ENCODE peak calls at places on chromosome 14, in four cellular contexts. N is MM.1S; Z is right atrium auricular region; R is naive thymus-derived CD4-positive, alpha-beta T cell. V is an unnamed sample.

GRCh38 chr14:71240866-71241520 is 333.7 kb downstream of the PCNX1 start:
- DNase-seq in N (no peak), Z (no peak), R (no peak), V (no peak)

GRCh38 chr14:91140672-91141071 is 26.8 kb downstream of the DGLUCY start:
- DNase-seq in R (no peak), N (no peak), Z (no peak), V (peak; percentile 53)

GRCh38 chr14:40240456-40240855 is 808.2 kb upstream of the FBXO33 start:
- DNase-seq in R (no peak), Z (no peak), N (no peak), V (no peak)

GRCh38 chr14:104789752-104790743 is 5.5 kb downstream of the AKT1 start:
- DNase-seq in N (no peak), Z (no peak), R (no peak), V (no peak)

GRCh38 chr14:55237999-55238680 is 33.1 kb upstream of the FBXO34 start:
- DNase-seq in N (no peak), Z (no peak), R (no peak), V (peak; percentile 59)

GRCh38 chr14:100864960-100865681 is 38.4 kb downstream of the RTL1 start:
- DNase-seq in Z (no peak), R (no peak), N (no peak), V (no peak)

GRCh38 chr14:22420598-22421186 is 168.3 kb downstream of the DAD1 start:
- DNase-seq in N (no peak), Z (no peak), R (no peak), V (no peak)

GRCh38 chr14:93546642-93547041 is 115.9 kb downstream of the UNC79 start:
- DNase-seq in Z (no peak), N (no peak), R (no peak), V (no peak)

GRCh38 chr14:104723651-104724406 is at the start of gene ADSS1:
- DNase-seq in N (peak; percentile 15), R (peak; percentile 61), Z (no peak), V (peak; percentile 87)

GRCh38 chr14:50926851-50927386 is 17.4 kb downstream of the PYGL start:
- DNase-seq in R (no peak), N (no peak), Z (no peak), V (no peak)

GRCh38 chr14:51880810-51881580 is 20.6 kb downstream of the GNG2 start:
- DNase-seq in R (no peak), N (no peak), Z (no peak), V (peak; percentile 61)

GRCh38 chr14:93879362-93879983 is 47.7 kb upstream of the FAM181A start:
- DNase-seq in Z (no peak), R (no peak), N (no peak), V (no peak)

GRCh38 chr14:81582420-81582819 is 48.8 kb upstream of the SEL1L start:
- DNase-seq in Z (no peak), R (no peak), N (no peak), V (no peak)

GRCh38 chr14:65560340-65561027 is 148.0 kb downstream of the FUT8 start:
- DNase-seq in Z (no peak), N (no peak), R (no peak), V (no peak)

GRCh38 chr14:100019156-100019882 is 45.9 kb upstream of the EVL start:
- DNase-seq in N (no peak), Z (no peak), R (no peak), V (no peak)

GRCh38 chr14:90568405-90568804 is 171.6 kb downstream of the CALM1 start:
- DNase-seq in Z (no peak), R (no peak), N (no peak), V (no peak)

GRCh38 chr14:35878272-35879140 is 52.4 kb downstream of the BRMS1L start:
- DNase-seq in N (no peak), R (no peak), Z (no peak), V (no peak)

GRCh38 chr14:74444866-74445265 is 18.9 kb upstream of the SYNDIG1L start:
- DNase-seq in Z (no peak), N (no peak), R (no peak), V (no peak)

GRCh38 chr14:37901978-37902377 is 305.7 kb upstream of the SSTR1 start:
- DNase-seq in N (no peak), R (no peak), Z (no peak), V (no peak)

GRCh38 chr14:23831591-23831990 is 122.0 kb upstream of the DHRS4 start:
- DNase-seq in R (no peak), Z (no peak), N (no peak), V (no peak)

GRCh38 chr14:33567736-33568124 is 383.1 kb downstream of the EGLN3 start:
- DNase-seq in N (no peak), R (no peak), Z (no peak), V (peak; percentile 55)
- H3K4me1 ChIP-seq in N (no peaks in the 10 kb centered on the region), R (no peaks in the 10 kb centered on the region), Z (no peaks in the 10 kb centered on the region), V (peaks cover 91% of the 10 kb centered on the region)

DNA sequence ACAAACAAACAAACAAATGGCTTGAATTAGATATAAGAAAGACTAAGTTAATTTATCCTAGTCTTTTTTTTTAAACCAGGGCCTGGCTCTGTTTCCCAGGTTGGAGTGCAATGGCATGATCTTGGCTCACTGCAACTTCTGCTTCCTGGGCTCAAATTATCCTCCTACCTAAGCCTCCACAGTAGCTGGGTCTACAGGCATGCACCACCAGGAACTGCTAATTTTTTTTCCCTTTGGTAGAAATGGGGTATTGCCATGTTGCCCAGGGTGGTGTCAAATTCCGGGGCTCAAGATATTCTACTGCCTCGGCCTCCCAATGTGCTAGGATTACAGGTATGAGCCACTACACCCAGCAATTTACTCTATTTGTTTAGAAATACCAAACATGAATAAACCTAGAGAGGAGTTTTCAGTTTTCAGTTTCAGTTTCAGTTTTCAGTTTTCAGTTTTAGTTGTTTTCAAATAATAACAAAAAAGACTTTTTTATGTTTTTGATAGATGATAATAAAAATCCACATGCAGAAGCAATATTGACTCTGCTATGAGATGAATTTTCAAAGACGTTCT is 817.0 kb downstream of the FLRT2 start:
- DNase-seq in N (peak; percentile 74), R (no peak), Z (no peak), V (no peak)
- H3K4me3 ChIP-seq in N (no peak overlapping the region), R (no peak overlapping the region), Z (no peak overlapping the region), V (peak overlapping the region; percentile 37)

DNA sequence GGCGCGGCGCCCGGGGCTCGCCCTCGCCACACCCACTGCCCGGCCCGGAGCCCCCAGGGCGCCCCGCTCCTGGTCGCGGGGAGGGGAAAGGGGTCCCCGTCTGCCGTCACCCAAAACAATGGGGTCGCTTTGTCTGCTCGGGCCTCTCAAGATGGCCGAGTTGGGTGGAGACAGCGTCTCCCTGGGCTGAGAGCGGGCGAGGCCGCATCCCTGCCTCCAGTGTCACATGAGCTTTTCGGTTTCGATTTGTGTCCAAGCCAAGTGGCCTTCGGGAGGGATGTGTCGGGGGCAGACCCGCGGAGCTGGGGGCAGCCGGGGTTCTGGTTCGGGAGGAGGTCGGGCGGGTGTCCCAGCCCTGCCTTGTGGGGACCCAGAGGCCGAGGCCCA is 765 bp downstream of the DYNC1H1 start:
- DNase-seq in R (peak; percentile 44), Z (peak; percentile 83), N (peak; percentile 49), V (peak; percentile 88)
- H3K4me1 ChIP-seq in R (peaks cover 20% of the 10 kb centered on the region), Z (no peaks in the 10 kb centered on the region), N (no peaks in the 10 kb centered on the region), V (peaks cover 68% of the 10 kb centered on the region)

DNA sequence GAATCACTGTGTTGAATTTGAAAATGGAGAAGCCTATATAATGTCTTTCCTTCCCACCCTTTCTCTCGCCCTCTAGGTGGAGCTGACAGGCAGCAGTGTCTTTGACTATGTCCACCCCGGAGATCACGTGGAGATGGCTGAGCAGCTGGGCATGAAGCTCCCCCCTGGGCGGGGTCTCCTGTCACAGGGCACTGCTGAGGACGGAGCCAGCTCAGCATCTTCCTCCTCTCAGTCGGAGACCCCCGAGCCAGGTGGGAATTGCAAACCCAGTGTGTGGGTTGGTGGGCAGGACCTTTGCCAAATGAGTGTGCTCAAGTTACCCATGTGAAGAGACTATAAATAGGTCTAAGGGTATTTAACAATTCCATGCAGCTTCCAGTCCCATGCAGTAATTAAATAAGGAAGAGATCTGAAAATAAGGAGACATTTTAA is 274.7 kb downstream of the EGLN3 start:
- DNase-seq in R (no peak), N (peak; percentile 56), Z (no peak), V (peak; percentile 98)
- H3K4me3 ChIP-seq in R (no peak overlapping the region), N (peak overlapping the region; percentile 70), Z (no peak overlapping the region), V (peak overlapping the region; percentile 57)

GRCh38 chr14:95689441-95689840 is 3.2 kb downstream of the TCL1B start:
- DNase-seq in R (no peak), Z (no peak), N (no peak), V (no peak)

GRCh38 chr14:95692109-95692508 is 5.9 kb downstream of the TCL1B start:
- DNase-seq in R (no peak), N (no peak), Z (no peak), V (no peak)

GRCh38 chr14:95690815-95691214 is 4.6 kb downstream of the TCL1B start:
- DNase-seq in Z (no peak), R (no peak), N (no peak), V (no peak)

GRCh38 chr14:95695051-95695450 is 8.8 kb downstream of the TCL1B start:
- DNase-seq in Z (no peak), N (no peak), R (no peak), V (no peak)

GRCh38 chr14:95691591-95691990 is 5.4 kb downstream of the TCL1B start:
- DNase-seq in N (no peak), R (no peak), Z (no peak), V (no peak)
- H3K4me1 ChIP-seq in N (no peaks in the 10 kb centered on the region), R (no peaks in the 10 kb centered on the region), Z (no peaks in the 10 kb centered on the region), V (peaks cover 26% of the 10 kb centered on the region)